ENCODE peak calls at places on chromosomes 7 and 10, in four cellular contexts. Z is lower lobe of right lung, D is Peyer's patch, T is spleen. O is an unnamed sample. For H3K9me3 and H3K4me1, the result is how much of the 10 kb centered on the place peaks cover.

GRCh38 chr7:32942783-32943653 is 14.2 kb upstream of the FKBP9 start:
- DNase-seq in Z (peak), D (peak), T (peak), O (peak)

GRCh38 chr10:122939819-122940543 is 14.0 kb downstream of the C10orf88 start:
- DNase-seq in Z (no peak), D (no peak), T (no peak), O (no peak)

GRCh38 chr10:88181902-88182671 is 318.7 kb downstream of the PTEN start:
- DNase-seq in Z (no peak), D (no peak), T (no peak), O (no peak)

GRCh38 chr10:75145590-75145989 is 34.1 kb downstream of the SAMD8 start:
- DNase-seq in Z (no peak), D (no peak), T (no peak), O (peak)

GRCh38 chr10:29932991-29933390 is 126.4 kb downstream of the JCAD start:
- DNase-seq in Z (no peak), D (no peak), T (no peak), O (no peak)

GRCh38 chr10:43252785-43253341 is 14.0 kb downstream of the RASGEF1A start:
- DNase-seq in Z (no peak), D (peak), T (peak), O (no peak)

GRCh38 chr7:74598558-74598957 is 59.0 kb upstream of the GTF2I start:
- DNase-seq in Z (no peak), D (no peak), T (no peak), O (no peak)

GRCh38 chr7:29363636-29364425 is 169.3 kb downstream of the CHN2 start:
- DNase-seq in Z (no peak), D (no peak), T (no peak), O (no peak)

GRCh38 chr7:60706-61105 is 131.7 kb upstream of the FAM20C start:
- DNase-seq in Z (peak), D (peak), T (peak), O (no peak)

GRCh38 chr10:68027429-68027828 is 47.7 kb downstream of the HERC4 start:
- DNase-seq in Z (no peak), D (no peak), T (no peak), O (no peak)

GRCh38 chr7:57207836-57208235 is 75.6 kb upstream of the ZNF479 start:
- DNase-seq in Z (peak), D (no peak), T (peak), O (no peak)
- H3K9me3 ChIP-seq in Z (under half), D (under half), T (under half), O (under half)

GRCh38 chr10:5650664-5651063 is 15.7 kb downstream of the ASB13 start:
- DNase-seq in Z (no peak), D (no peak), T (peak), O (no peak)
- H3K4me1 ChIP-seq in Z (under half), D (under half), T (under half), O (under half)

GRCh38 chr7:25804154-25804553 is 347.8 kb upstream of the NFE2L3 start:
- DNase-seq in Z (no peak), D (no peak), T (no peak), O (no peak)
- H3K9me3 ChIP-seq in Z (under half), D (under half), T (under half), O (under half)

DNA sequence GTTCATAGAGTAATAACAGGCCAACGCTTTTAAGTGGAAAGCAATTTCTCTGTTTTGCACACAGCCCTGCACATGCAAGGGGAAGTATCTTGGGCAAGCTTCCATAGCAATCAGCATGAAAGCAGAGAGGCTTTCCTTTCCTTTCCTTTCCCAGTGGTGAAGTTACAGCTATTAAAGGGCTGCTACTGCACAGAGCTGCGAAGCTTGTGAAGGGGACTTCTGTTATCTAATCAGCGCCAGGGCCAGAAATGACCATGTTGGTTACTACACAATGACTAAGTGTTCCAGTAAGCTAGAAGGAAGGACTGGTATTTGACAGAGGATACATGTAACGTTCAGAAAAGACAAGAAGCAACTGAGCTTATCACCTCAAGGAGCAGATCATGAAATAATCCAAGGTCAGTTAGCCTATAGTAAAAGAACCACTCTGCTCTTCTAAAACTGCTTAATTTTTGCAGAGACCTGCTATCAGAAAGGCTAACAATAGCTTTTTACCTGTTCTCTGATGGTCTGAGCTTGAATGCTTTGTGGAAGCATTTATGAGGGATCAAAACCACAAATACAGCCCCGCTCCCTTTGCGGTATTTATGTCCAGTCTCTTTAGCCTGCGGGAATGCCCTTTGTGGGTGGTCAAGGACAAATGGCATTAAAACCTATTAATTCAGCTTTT is 45.9 kb downstream of the SGMS1 start:
- DNase-seq in Z (no peak), D (no peak), T (no peak), O (no peak)
- H3K4me1 ChIP-seq in Z (under half), D (under half), T (half or more), O (under half)

DNA sequence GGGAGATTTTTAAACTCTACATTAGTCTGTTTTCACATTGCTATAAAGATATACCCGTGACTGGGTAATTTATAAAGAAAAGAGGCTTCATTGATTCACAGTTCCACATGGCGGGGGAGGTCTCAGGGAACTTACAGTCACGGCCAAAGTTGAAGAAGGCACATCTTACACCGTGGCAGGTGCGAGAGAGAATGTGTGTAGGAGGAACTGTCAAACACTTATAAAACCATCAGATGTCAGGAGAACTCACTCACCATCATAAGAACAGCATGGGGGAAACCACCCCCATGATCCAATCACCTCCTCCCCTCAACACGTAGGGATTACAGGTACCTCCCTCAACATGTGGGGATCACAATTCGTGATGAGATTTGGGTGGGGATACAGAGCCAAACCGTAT is 129.5 kb downstream of the FGFR2 start:
- DNase-seq in Z (no peak), D (no peak), T (no peak), O (no peak)
- H3K9me3 ChIP-seq in Z (under half), D (under half), T (under half), O (under half)

GRCh38 chr10:61839911-61840310 is 61.6 kb upstream of the ARID5B start:
- DNase-seq in Z (no peak), D (no peak), T (no peak), O (no peak)
- H3K4me1 ChIP-seq in Z (under half), D (under half), T (under half), O (under half)

GRCh38 chr10:133207041-133207600 is 22.9 kb upstream of the UTF1 start:
- DNase-seq in Z (no peak), D (no peak), T (no peak), O (no peak)
- H3K9me3 ChIP-seq in Z (under half), D (under half), T (under half), O (under half)

GRCh38 chr7:95861041-95861440 is 88.7 kb downstream of the DYNC1I1 start:
- DNase-seq in Z (no peak), D (no peak), T (no peak), O (no peak)

GRCh38 chr7:95867309-95867708 is 95.0 kb downstream of the DYNC1I1 start:
- DNase-seq in Z (no peak), D (no peak), T (no peak), O (no peak)

GRCh38 chr7:95859434-95859833 is 87.1 kb downstream of the DYNC1I1 start:
- DNase-seq in Z (no peak), D (no peak), T (no peak), O (no peak)

GRCh38 chr7:95865716-95866371 is 93.5 kb downstream of the DYNC1I1 start:
- DNase-seq in Z (no peak), D (no peak), T (no peak), O (no peak)

DNA sequence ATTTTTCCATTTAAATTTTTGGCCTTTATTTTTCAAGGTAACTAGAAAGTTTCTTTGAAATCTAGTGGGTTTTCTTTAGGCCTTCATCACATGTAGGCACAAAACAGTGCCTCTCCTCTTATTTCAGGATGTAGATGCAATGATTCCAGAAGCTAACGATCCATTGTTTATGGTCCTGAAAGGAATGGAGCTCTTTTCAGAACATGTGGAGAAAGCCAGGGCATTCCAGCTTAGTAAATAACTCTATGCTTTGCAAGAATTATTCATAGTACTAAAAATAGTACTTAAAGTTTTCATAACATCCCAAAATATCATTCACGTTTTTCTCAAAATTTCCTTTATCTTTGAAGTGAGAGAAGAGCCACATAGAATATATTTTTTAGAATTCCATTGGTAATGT is 91.3 kb downstream of the DYNC1I1 start:
- DNase-seq in Z (no peak), D (no peak), T (no peak), O (no peak)
- H3K4me1 ChIP-seq in Z (under half), D (under half), T (under half), O (under half)

GRCh38 chr7:14242186-14242585 is 252.7 kb upstream of the ETV1 start:
- DNase-seq in Z (no peak), D (no peak), T (no peak), O (no peak)

GRCh38 chr7:14235056-14235455 is 245.6 kb upstream of the ETV1 start:
- DNase-seq in Z (no peak), D (no peak), T (no peak), O (no peak)

GRCh38 chr7:14233898-14234174 is 244.4 kb upstream of the ETV1 start:
- DNase-seq in Z (no peak), D (no peak), T (no peak), O (no peak)

GRCh38 chr7:14233026-14233897 is 243.8 kb upstream of the ETV1 start:
- DNase-seq in Z (no peak), D (peak), T (no peak), O (no peak)

GRCh38 chr7:14236834-14237233 is 247.4 kb upstream of the ETV1 start:
- DNase-seq in Z (no peak), D (no peak), T (no peak), O (no peak)
- H3K9me3 ChIP-seq in Z (under half), D (under half), T (under half), O (under half)

GRCh38 chr7:88826222-88826621 is 30.7 kb upstream of the TEX47 start:
- DNase-seq in Z (no peak), D (no peak), T (no peak), O (no peak)
- H3K4me1 ChIP-seq in Z (under half), D (under half), T (under half), O (under half)